ENCODE peak calls at places on chromosome 20, in nine cellular contexts. B, W, A, C, X, Z, Q, J and R are unnamed samples.

GRCh38 chr20:42134265-42135098 is 516.3 kb upstream of the CHD6 start:
- DNase-seq in B (no peak), W (no peak), A (no peak), C (no peak), X (no peak), Z (peak), Q (no peak), J (no peak), R (no peak)

GRCh38 chr20:41361757-41362747 is 4.6 kb downstream of the EMILIN3 start:
- DNase-seq in B (no peak), W (no peak), A (no peak), C (no peak), X (no peak), Z (no peak), Q (no peak), J (no peak), R (no peak)

GRCh38 chr20:50788045-50788867 is 6.6 kb upstream of the BCAS4 start:
- DNase-seq in B (no peak), W (no peak), A (no peak), C (peak), X (no peak), Z (peak), Q (no peak), J (no peak), R (peak)

GRCh38 chr20:47198254-47198671 is 158.2 kb downstream of the ZMYND8 start:
- DNase-seq in B (no peak), W (no peak), A (no peak), C (no peak), X (no peak), Z (no peak), Q (no peak), J (no peak), R (no peak)

GRCh38 chr20:39853664-39854063 is 835.4 kb downstream of the MAFB start:
- DNase-seq in B (no peak), W (no peak), A (no peak), C (peak), X (no peak), Z (no peak), Q (peak), J (no peak), R (peak)

GRCh38 chr20:18066421-18067333 is 9.0 kb upstream of the OVOL2 start:
- DNase-seq in B (no peak), W (no peak), A (no peak), C (no peak), X (no peak), Z (no peak), Q (peak), J (no peak), R (peak)

GRCh38 chr20:46814366-46815232 is 80.0 kb upstream of the EYA2 start:
- DNase-seq in B (no peak), W (no peak), A (no peak), C (peak), X (no peak), Z (peak), Q (peak), J (no peak), R (peak)

GRCh38 chr20:3221398-3222226 is 12.3 kb downstream of the ITPA start:
- DNase-seq in B (no peak), W (peak), A (no peak), C (no peak), X (no peak), Z (no peak), Q (no peak), J (no peak), R (no peak)

GRCh38 chr20:57772349-57772964 is 62.6 kb upstream of the PMEPA1 start:
- DNase-seq in B (no peak), W (no peak), A (no peak), C (peak), X (no peak), Z (no peak), Q (peak), J (no peak), R (peak)

GRCh38 chr20:50297498-50298348 is 107.1 kb downstream of the CEBPB start:
- DNase-seq in B (no peak), W (no peak), A (no peak), C (no peak), X (no peak), Z (no peak), Q (no peak), J (no peak), R (no peak)

GRCh38 chr20:35395728-35396127 is 16.0 kb downstream of the UQCC1 start:
- DNase-seq in B (no peak), W (no peak), A (no peak), C (no peak), X (no peak), Z (no peak), Q (no peak), J (no peak), R (peak)

GRCh38 chr20:33438481-33438880 is 5.1 kb downstream of the SNTA1 start:
- DNase-seq in B (no peak), W (no peak), A (no peak), C (no peak), X (no peak), Z (no peak), Q (no peak), J (no peak), R (no peak)

GRCh38 chr20:61797971-61798411 is 267.7 kb downstream of the TAF4 start:
- DNase-seq in B (no peak), W (no peak), A (no peak), C (no peak), X (no peak), Z (no peak), Q (no peak), J (no peak), R (no peak)

GRCh38 chr20:17854307-17854903 is 114.2 kb downstream of the SNX5 start:
- DNase-seq in B (peak), W (peak), A (no peak), C (no peak), X (no peak), Z (peak), Q (peak), J (peak), R (peak)

GRCh38 chr20:37781626-37782025 is 87.8 kb downstream of the CTNNBL1 start:
- DNase-seq in B (no peak), W (no peak), A (no peak), C (no peak), X (no peak), Z (no peak), Q (peak), J (no peak), R (no peak)

GRCh38 chr20:61436674-61437279 is 184.7 kb downstream of the CDH4 start:
- DNase-seq in B (no peak), W (no peak), A (peak), C (no peak), X (no peak), Z (no peak), Q (peak), J (no peak), R (no peak)

GRCh38 chr20:17843246-17844132 is 125.1 kb downstream of the SNX5 start:
- DNase-seq in B (peak), W (no peak), A (peak), C (peak), X (no peak), Z (no peak), Q (no peak), J (no peak), R (peak)

GRCh38 chr20:22684072-22684762 is 99.8 kb upstream of the FOXA2 start:
- DNase-seq in B (peak), W (peak), A (peak), C (peak), X (peak), Z (peak), Q (peak), J (peak), R (peak)

GRCh38 chr20:24491043-24491756 is 21.8 kb downstream of the SYNDIG1 start:
- DNase-seq in B (no peak), W (no peak), A (no peak), C (no peak), X (no peak), Z (no peak), Q (no peak), J (no peak), R (no peak)

GRCh38 chr20:57680131-57680716 is 29.6 kb downstream of the PMEPA1 start:
- DNase-seq in B (no peak), W (peak), A (no peak), C (no peak), X (no peak), Z (no peak), Q (no peak), J (no peak), R (no peak)

GRCh38 chr20:35972445-35972844 is 4.1 kb downstream of the CNBD2 start:
- DNase-seq in B (no peak), W (no peak), A (no peak), C (no peak), X (no peak), Z (peak), Q (no peak), J (no peak), R (no peak)

GRCh38 chr20:19945732-19946670 is 71.2 kb upstream of the NAA20 start:
- DNase-seq in B (no peak), W (peak), A (peak), C (no peak), X (no peak), Z (no peak), Q (no peak), J (no peak), R (no peak)

GRCh38 chr20:19944772-19945459 is 72.2 kb upstream of the NAA20 start:
- DNase-seq in B (no peak), W (no peak), A (no peak), C (no peak), X (no peak), Z (no peak), Q (no peak), J (no peak), R (peak)

GRCh38 chr20:19943021-19943659 is 74.0 kb upstream of the NAA20 start:
- DNase-seq in B (no peak), W (no peak), A (peak), C (no peak), X (no peak), Z (no peak), Q (no peak), J (no peak), R (no peak)

GRCh38 chr20:19940945-19941590 is 76.1 kb upstream of the NAA20 start:
- DNase-seq in B (no peak), W (no peak), A (no peak), C (no peak), X (no peak), Z (no peak), Q (no peak), J (no peak), R (no peak)

DNA sequence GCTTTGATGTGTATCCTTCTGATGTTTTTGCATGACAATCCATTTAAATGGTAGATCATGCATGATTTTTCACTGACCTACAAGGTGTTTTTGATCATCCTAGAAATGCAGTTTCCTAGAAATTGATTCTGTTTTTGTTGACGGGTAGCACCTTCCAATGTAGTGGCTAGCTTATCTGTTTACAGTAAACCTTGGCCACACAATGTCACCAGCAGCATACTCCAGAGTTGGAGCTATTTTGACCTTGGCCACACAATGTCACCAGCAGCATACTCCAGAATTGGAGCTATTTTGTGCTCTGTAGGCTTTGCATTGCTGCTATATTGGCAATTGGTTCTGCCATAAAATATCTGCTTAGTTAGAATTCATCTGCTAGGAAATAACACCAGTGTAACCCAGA is 74.6 kb upstream of the NAA20 start:
- DNase-seq in B (no peak), W (no peak), A (no peak), C (no peak), X (no peak), Z (no peak), Q (no peak), J (no peak), R (no peak)
- H3K27ac ChIP-seq in B (peak), W (peak), A (peak), C (no peak), X (no peak), Z (no peak), Q (no peak), J (peak), R (no peak)

DNA sequence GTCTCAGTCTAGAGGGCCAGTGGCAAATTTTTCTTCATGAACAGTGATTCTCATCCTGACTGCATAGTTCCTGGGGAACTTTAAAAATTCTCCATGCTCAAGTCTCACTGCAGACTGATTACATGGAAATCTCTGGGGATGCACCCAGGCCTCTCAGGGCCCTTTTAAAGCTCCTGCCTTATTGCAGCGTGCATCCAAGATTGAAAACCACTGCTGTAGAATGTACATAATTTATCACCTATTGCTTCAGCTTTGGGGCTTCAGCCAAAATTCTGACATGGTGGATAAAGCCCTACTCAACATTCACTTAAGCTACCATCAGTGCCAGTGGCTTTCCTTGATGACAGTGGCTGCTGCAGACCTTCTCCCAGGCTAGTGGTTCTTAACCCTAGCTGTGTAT is 143.8 kb downstream of the BTBD3 start:
- DNase-seq in B (no peak), W (no peak), A (no peak), C (no peak), X (no peak), Z (no peak), Q (no peak), J (no peak), R (no peak)
- H3K27ac ChIP-seq in B (no peak), W (no peak), A (no peak), C (no peak), X (no peak), Z (no peak), Q (no peak), J (no peak), R (no peak)

GRCh38 chr20:31682927-31683326 is 39.7 kb downstream of the BCL2L1 start:
- DNase-seq in B (no peak), W (no peak), A (no peak), C (no peak), X (no peak), Z (no peak), Q (no peak), J (no peak), R (no peak)
- H3K27ac ChIP-seq in B (peak), W (no peak), A (peak), C (no peak), X (peak), Z (no peak), Q (peak), J (no peak), R (no peak)

GRCh38 chr20:59573837-59574236 is 30.5 kb upstream of the PHACTR3 start:
- DNase-seq in B (no peak), W (no peak), A (no peak), C (no peak), X (no peak), Z (no peak), Q (no peak), J (no peak), R (no peak)

GRCh38 chr20:59572515-59572914 is 31.8 kb upstream of the PHACTR3 start:
- DNase-seq in B (no peak), W (no peak), A (no peak), C (no peak), X (no peak), Z (no peak), Q (no peak), J (no peak), R (no peak)

GRCh38 chr20:59571151-59571550 is 33.2 kb upstream of the PHACTR3 start:
- DNase-seq in B (no peak), W (no peak), A (no peak), C (no peak), X (no peak), Z (no peak), Q (no peak), J (no peak), R (no peak)

GRCh38 chr20:59569305-59569704 is 35.0 kb upstream of the PHACTR3 start:
- DNase-seq in B (no peak), W (no peak), A (no peak), C (no peak), X (no peak), Z (no peak), Q (no peak), J (no peak), R (no peak)

GRCh38 chr20:59571591-59572314 is 32.6 kb upstream of the PHACTR3 start:
- DNase-seq in B (peak), W (peak), A (no peak), C (peak), X (peak), Z (peak), Q (peak), J (peak), R (peak)
- H3K27ac ChIP-seq in B (no peak), W (peak), A (no peak), C (no peak), X (no peak), Z (no peak), Q (no peak), J (no peak), R (no peak)

DNA sequence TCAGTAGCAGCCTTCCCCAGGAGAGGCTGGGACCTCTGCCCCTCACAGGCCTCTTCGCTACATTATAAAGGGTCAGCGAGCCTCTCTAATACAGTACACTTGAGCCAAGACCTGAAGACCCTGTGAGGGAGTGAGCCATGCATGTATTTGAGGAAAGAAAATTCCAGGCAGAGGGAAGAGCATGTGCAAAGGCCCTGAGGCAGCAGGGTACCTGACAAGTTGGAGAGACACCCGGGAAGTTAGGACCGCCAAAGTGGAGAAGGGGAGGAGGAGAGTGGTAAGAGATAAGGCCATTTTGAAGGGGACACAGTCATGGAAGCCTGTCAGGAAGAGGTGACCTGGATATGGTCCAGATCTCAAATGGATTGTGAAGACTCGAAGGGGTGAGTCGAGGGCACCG is 219.3 kb upstream of the RNF24 start:
- DNase-seq in B (no peak), W (no peak), A (no peak), C (no peak), X (no peak), Z (no peak), Q (no peak), J (no peak), R (no peak)
- H3K27ac ChIP-seq in B (no peak), W (no peak), A (no peak), C (no peak), X (no peak), Z (no peak), Q (no peak), J (no peak), R (no peak)

GRCh38 chr20:6708010-6708409 is 59.5 kb upstream of the BMP2 start:
- DNase-seq in B (peak), W (peak), A (no peak), C (peak), X (no peak), Z (peak), Q (no peak), J (no peak), R (peak)
- H3K27ac ChIP-seq in B (no peak), W (peak), A (no peak), C (peak), X (no peak), Z (peak), Q (no peak), J (no peak), R (peak)